ENCODE peak calls at places on chromosomes 13 and 19, in six cellular contexts. C, D, K, G, W and R are unnamed samples.

GRCh38 chr13:108961542-108962125 is 332.2 kb downstream of the MYO16 start:
- DNase-seq in C (peak), D (no peak), K (peak), G (peak), W (peak), R (peak)

GRCh38 chr19:1754651-1755466 is 1.6 kb downstream of the ONECUT3 start:
- DNase-seq in C (no peak), D (no peak), K (no peak), G (no peak), W (peak), R (no peak)

GRCh38 chr19:47615714-47616113 is 6.8 kb downstream of the BICRA start:
- DNase-seq in C (no peak), D (no peak), K (no peak), G (no peak), W (no peak), R (no peak)

GRCh38 chr13:95356916-95357315 is 55.7 kb upstream of the ABCC4 start:
- DNase-seq in C (no peak), D (no peak), K (no peak), G (no peak), W (no peak), R (no peak)

GRCh38 chr13:102643656-102644055 is 46.9 kb downstream of the TPP2 start:
- DNase-seq in C (no peak), D (no peak), K (no peak), G (no peak), W (no peak), R (no peak)

GRCh38 chr19:4684312-4685095 is 14.4 kb upstream of the MYDGF start:
- DNase-seq in C (no peak), D (no peak), K (no peak), G (no peak), W (no peak), R (no peak)

GRCh38 chr19:36564391-36564790 is 8.7 kb downstream of the ZNF529 start:
- DNase-seq in C (no peak), D (no peak), K (no peak), G (no peak), W (no peak), R (no peak)

GRCh38 chr13:99542788-99543406 is 41.6 kb downstream of the TM9SF2 start:
- DNase-seq in C (no peak), D (no peak), K (no peak), G (peak), W (no peak), R (no peak)

GRCh38 chr13:95221991-95222732 is 79.1 kb downstream of the ABCC4 start:
- DNase-seq in C (no peak), D (no peak), K (no peak), G (no peak), W (no peak), R (no peak)

GRCh38 chr19:5621311-5621944 is 1.1 kb downstream of the SAFB2 start:
- DNase-seq in C (no peak), D (no peak), K (no peak), G (no peak), W (no peak), R (no peak)

GRCh38 chr19:54319049-54319448 is 6.1 kb upstream of the LILRA5 start:
- DNase-seq in C (no peak), D (no peak), K (no peak), G (no peak), W (peak), R (no peak)

GRCh38 chr13:88022826-88023225 is 351.7 kb downstream of the SLITRK5 start:
- DNase-seq in C (no peak), D (no peak), K (no peak), G (no peak), W (no peak), R (no peak)

GRCh38 chr13:43664700-43665191 is 122.0 kb downstream of the ENOX1 start:
- DNase-seq in C (no peak), D (no peak), K (no peak), G (no peak), W (no peak), R (no peak)

GRCh38 chr19:54188224-54188871 is 1.0 kb downstream of the MBOAT7 start:
- DNase-seq in C (no peak), D (no peak), K (peak), G (no peak), W (peak), R (no peak)

GRCh38 chr13:111459803-111460547 is 139.5 kb downstream of the TEX29 start:
- DNase-seq in C (no peak), D (no peak), K (no peak), G (no peak), W (no peak), R (no peak)

GRCh38 chr13:46640843-46641242 is 87.9 kb downstream of the LRCH1 start:
- DNase-seq in C (no peak), D (no peak), K (no peak), G (no peak), W (peak), R (no peak)

GRCh38 chr13:25902946-25903345 is 148.9 kb downstream of the SHISA2 start:
- DNase-seq in C (no peak), D (no peak), K (no peak), G (peak), W (no peak), R (no peak)

GRCh38 chr19:6393982-6394412 is 1.0 kb upstream of the GTF2F1 start:
- DNase-seq in C (no peak), D (no peak), K (no peak), G (peak), W (peak), R (no peak)

GRCh38 chr13:21676611-21677021 is 5.7 kb downstream of the FGF9 start:
- DNase-seq in C (no peak), D (no peak), K (no peak), G (no peak), W (no peak), R (peak)

GRCh38 chr13:57970404-57970803 is 338.9 kb downstream of the PCDH17 start:
- DNase-seq in C (no peak), D (no peak), K (no peak), G (no peak), W (no peak), R (no peak)

GRCh38 chr13:31122544-31123260 is 39.0 kb downstream of the HSPH1 start:
- DNase-seq in C (no peak), D (no peak), K (no peak), G (no peak), W (no peak), R (no peak)

GRCh38 chr19:3494051-3494450 is 6.4 kb downstream of the DOHH start:
- DNase-seq in C (no peak), D (no peak), K (peak), G (no peak), W (no peak), R (peak)

GRCh38 chr13:107099661-107100060 is 531.7 kb upstream of the ARGLU1 start:
- DNase-seq in C (no peak), D (no peak), K (no peak), G (no peak), W (no peak), R (no peak)

GRCh38 chr19:28609091-28609755 is 603.7 kb downstream of the UQCRFS1 start:
- DNase-seq in C (no peak), D (no peak), K (peak), G (no peak), W (no peak), R (no peak)

GRCh38 chr19:52464798-52465470 is 11.6 kb downstream of the ZNF578 start:
- DNase-seq in C (peak), D (no peak), K (peak), G (no peak), W (no peak), R (no peak)

GRCh38 chr19:10991521-10992081 is 30.8 kb downstream of the SMARCA4 start:
- DNase-seq in C (no peak), D (no peak), K (no peak), G (no peak), W (no peak), R (no peak)

GRCh38 chr19:19434483-19435045 is 29.1 kb downstream of the GATAD2A start:
- DNase-seq in C (no peak), D (no peak), K (no peak), G (no peak), W (no peak), R (no peak)

GRCh38 chr13:51524312-51524711 is 60.0 kb upstream of the WDFY2 start:
- DNase-seq in C (peak), D (no peak), K (no peak), G (no peak), W (no peak), R (no peak)

GRCh38 chr13:20174656-20175405 is 14.0 kb upstream of the GJA3 start:
- DNase-seq in C (peak), D (peak), K (peak), G (peak), W (peak), R (no peak)

GRCh38 chr13:44317752-44318550 is 55.7 kb upstream of the SERP2 start:
- DNase-seq in C (no peak), D (no peak), K (no peak), G (no peak), W (no peak), R (no peak)

GRCh38 chr13:26861951-26862350 is 101.4 kb upstream of the GPR12 start:
- DNase-seq in C (no peak), D (no peak), K (no peak), G (no peak), W (no peak), R (no peak)

GRCh38 chr19:20612711-20613316 is 47.2 kb upstream of the ZNF737 start:
- DNase-seq in C (no peak), D (no peak), K (no peak), G (no peak), W (no peak), R (no peak)

GRCh38 chr19:48988860-48989259 is 4.2 kb downstream of the GYS1 start:
- DNase-seq in C (no peak), D (no peak), K (no peak), G (no peak), W (no peak), R (no peak)

GRCh38 chr13:66965146-66965545 is 265.0 kb downstream of the PCDH9 start:
- DNase-seq in C (no peak), D (no peak), K (no peak), G (no peak), W (no peak), R (no peak)
- TF ChIP-seq GABPA in C (no peak), D (no peak), K (no peak), G (no peak), W (no peak), R (no peak)

DNA sequence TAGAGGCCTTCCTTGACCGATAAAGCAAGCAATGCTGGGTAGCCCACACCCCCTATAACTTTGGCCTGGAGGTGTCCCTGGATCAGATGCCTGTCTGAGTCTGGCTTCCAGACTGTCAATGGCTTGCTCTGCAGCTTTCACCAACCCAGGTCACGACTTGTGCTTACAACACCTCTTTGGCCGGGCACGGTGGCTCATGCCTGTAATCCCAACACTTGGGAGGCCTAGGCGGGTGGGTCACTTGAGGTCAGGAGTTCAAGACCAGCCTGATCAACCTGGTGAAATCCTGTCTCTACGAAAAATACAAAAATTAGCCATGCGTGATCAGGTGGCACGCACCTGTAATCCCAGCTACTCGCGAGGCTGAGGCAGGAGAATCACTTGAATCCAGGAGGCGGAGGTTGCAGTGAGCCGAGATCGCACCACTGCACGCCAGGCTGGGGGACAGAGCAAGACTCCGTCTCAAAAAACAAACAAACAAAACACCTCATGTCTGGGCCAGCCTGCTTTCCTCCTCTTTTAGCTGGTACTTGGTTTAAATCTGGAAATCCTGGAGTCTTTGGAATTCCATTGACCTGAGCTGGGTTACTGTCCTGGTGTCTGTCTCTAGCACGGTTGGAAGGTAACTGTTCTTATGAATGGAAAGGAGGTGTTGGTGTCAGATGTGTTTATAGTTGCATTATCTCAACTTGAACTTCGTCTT is 10.3 kb upstream of the GARRE1 start:
- DNase-seq in C (no peak), D (no peak), K (no peak), G (no peak), W (no peak), R (no peak)
- TF ChIP-seq GABPA in C (no peak), D (no peak), K (no peak), G (no peak), W (no peak), R (no peak)

DNA sequence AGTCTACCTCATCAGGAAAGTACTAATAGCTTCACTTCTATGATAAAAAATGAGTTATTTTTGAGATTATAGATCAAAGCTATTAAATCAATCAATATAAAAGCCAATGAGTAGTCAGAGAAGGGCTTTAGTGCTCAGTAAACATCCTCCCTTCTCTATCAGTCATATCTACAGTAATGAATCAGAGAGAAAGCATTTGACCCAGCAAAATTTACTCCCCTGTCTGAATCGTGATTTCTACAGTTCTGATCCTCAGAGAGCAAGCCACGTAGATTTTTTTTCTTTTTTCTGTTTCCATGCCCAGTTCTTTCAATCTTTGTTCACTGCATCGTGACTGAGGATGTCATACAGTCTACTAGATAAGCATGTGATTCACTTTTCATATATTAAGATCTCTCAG is 16.2 kb upstream of the MBNL2 start:
- DNase-seq in C (no peak), D (no peak), K (no peak), G (no peak), W (no peak), R (no peak)
- TF ChIP-seq GABPA in C (no peak), D (no peak), K (no peak), G (no peak), W (no peak), R (no peak)

DNA sequence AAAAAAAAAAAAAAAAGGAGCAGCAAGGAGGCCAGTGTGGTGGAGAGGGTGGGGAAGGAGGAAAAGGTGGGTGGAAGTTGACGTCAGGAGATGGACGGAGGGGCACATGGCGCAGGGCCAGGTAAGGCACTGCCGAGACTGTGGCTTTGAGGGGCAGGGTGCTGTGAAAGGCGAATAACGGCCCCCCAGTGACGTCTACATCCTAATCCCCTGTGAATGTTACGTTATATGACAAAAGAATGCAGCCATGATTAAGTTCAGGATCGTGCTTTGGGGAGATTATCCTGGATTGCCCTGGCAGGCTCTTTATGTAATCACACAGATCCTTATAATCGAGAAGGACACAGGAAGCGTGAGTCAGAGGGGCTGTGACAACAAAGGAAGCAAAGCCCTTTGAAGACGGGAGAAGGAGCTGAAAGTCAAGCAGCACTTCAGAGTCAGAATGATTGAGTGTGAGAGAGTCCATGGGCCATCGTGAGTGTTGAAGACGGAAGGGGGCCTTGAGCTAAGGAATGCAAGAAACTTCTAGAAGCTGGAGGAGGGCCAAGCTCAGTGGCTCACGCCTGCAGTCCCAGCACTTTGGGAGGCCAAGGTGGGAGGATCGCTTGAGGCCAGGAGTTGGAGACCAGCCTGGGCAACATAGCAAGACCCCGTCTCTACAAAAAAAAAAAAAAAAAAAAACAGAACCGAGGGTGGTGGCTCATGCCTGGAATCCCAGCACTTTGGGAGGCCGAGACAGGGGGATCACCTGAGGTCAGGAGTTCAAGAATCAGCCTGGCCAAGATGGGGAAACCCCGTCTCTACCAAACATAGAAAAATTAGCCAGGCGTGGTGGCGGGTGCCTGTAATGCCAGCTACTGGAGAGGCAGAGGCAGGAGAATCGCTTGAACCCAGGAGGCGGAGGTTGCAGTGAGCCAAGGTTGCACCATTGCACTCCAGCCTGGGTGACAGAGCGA is 13.8 kb upstream of the CEACAM16 start:
- DNase-seq in C (peak), D (no peak), K (peak), G (no peak), W (peak), R (no peak)
- TF ChIP-seq GABPA in C (no peak), D (no peak), K (peak), G (no peak), W (no peak), R (peak)